ENCODE peak calls at places on chromosome 1, in six cellular contexts. A is HuH-7, S is tibial artery, U is SK-N-DZ, L is epithelial cell of esophagus, B is HAP-1. O is an unnamed sample.

GRCh38 chr1:21913763-21914162 is 23.3 kb downstream of the HSPG2 start:
- DNase-seq in B (no peak), S (no peak), L (no peak), U (no peak), A (no peak), O (no peak)

GRCh38 chr1:85259866-85260345 is 444 bp upstream of the C1orf52 start:
- DNase-seq in L (no peak), S (no peak), A (no peak), U (no peak), B (no peak), O (no peak)

GRCh38 chr1:223827193-223827663 is 18.5 kb downstream of the TP53BP2 start:
- DNase-seq in L (peak; percentile 77), U (no peak), S (no peak), A (no peak), B (no peak), O (no peak)

GRCh38 chr1:212669102-212669501 is 30.5 kb downstream of the BATF3 start:
- DNase-seq in S (no peak), L (no peak), B (peak; percentile 45), A (peak; percentile 43), U (no peak), O (peak; percentile 43)

GRCh38 chr1:80217377-80217986 is 1211.0 kb upstream of the ADGRL4 start:
- DNase-seq in B (peak; percentile 42), S (no peak), U (peak; percentile 54), A (peak; percentile 12), L (peak; percentile 87), O (peak; percentile 1)

GRCh38 chr1:222877854-222878253 is 63.0 kb downstream of the DISP1 start:
- DNase-seq in S (no peak), L (no peak), B (no peak), U (no peak), A (no peak), O (peak; percentile 72)

GRCh38 chr1:55816456-55816794 is 601.3 kb upstream of the USP24 start:
- DNase-seq in L (no peak), S (no peak), A (no peak), U (no peak), B (no peak), O (no peak)

GRCh38 chr1:201466492-201466891 is 2.5 kb downstream of the PHLDA3 start:
- DNase-seq in U (no peak), B (no peak), A (no peak), L (peak; percentile 85), S (no peak), O (no peak)

GRCh38 chr1:176165573-176165972 is 41.5 kb downstream of the COP1 start:
- DNase-seq in S (no peak), L (no peak), B (no peak), U (no peak), A (no peak), O (no peak)

GRCh38 chr1:55375617-55376258 is 160.6 kb upstream of the USP24 start:
- DNase-seq in U (peak; percentile 20), L (peak; percentile 52), B (peak; percentile 65), S (no peak), A (peak; percentile 43), O (peak; percentile 34)

GRCh38 chr1:107668762-107669161 is 296.2 kb downstream of the VAV3 start:
- DNase-seq in U (no peak), A (no peak), L (peak; percentile 62), S (no peak), B (no peak), O (no peak)

GRCh38 chr1:85465791-85466134 is 804 bp upstream of the DDAH1 start:
- DNase-seq in S (no peak), B (no peak), L (no peak), U (no peak), A (no peak), O (no peak)

GRCh38 chr1:200429221-200429751 is 19.4 kb upstream of the ZNF281 start:
- DNase-seq in B (no peak), A (no peak), U (no peak), L (no peak), S (no peak), O (peak; percentile 60)